ENCODE peak calls at places on chromosomes 3 and 15, in six cellular contexts. Q is hepatocyte, F is cardiac muscle cell, P is lower lobe of right lung, J is RWPE2, A is dorsolateral prefrontal cortex. L is an unnamed sample.

GRCh38 chr15:101124731-101125558 is 126.9 kb downstream of the CHSY1 start:
- DNase-seq in P (no peak), F (no peak), A (no peak), J (no peak), Q (no peak), L (peak; percentile 29)

GRCh38 chr3:139113766-139114165 is 69.1 kb upstream of the PRR23C start:
- DNase-seq in F (no peak), J (no peak), P (no peak), Q (no peak), A (no peak), L (no peak)

GRCh38 chr15:58987036-58987435 is 427 bp upstream of the RNF111 start:
- DNase-seq in J (no peak), P (no peak), F (no peak), Q (peak; percentile 13), A (no peak), L (no peak)

GRCh38 chr15:96070636-96071035 is 259.9 kb upstream of the NR2F2 start:
- DNase-seq in A (peak; percentile 59), F (no peak), P (no peak), J (no peak), Q (no peak), L (peak; percentile 26)

GRCh38 chr3:127464642-127465041 is 125.9 kb downstream of the TPRA1 start:
- DNase-seq in Q (no peak), F (no peak), J (no peak), P (no peak), A (no peak), L (no peak)

GRCh38 chr3:52236424-52236886 is 2.5 kb downstream of the TWF2 start:
- DNase-seq in J (peak; percentile 38), F (no peak), A (no peak), Q (no peak), P (peak; percentile 26), L (no peak)

GRCh38 chr15:55775316-55775715 is 32.4 kb upstream of the PRTG start:
- DNase-seq in P (no peak), F (no peak), A (no peak), Q (peak; percentile 39), J (peak; percentile 79), L (peak; percentile 25)

GRCh38 chr3:192929755-192930491 is 12.3 kb upstream of the MB21D2 start:
- DNase-seq in Q (no peak), A (no peak), J (no peak), F (no peak), P (no peak), L (peak; percentile 39)

GRCh38 chr3:196138927-196139680 is 57.2 kb upstream of the TFRC start:
- DNase-seq in P (peak; percentile 14), J (no peak), A (no peak), Q (peak; percentile 42), F (no peak), L (peak; percentile 75)

GRCh38 chr3:48927928-48928327 is 9.3 kb downstream of the ARIH2 start:
- DNase-seq in J (no peak), Q (no peak), P (no peak), A (no peak), F (no peak), L (peak; percentile 5)

GRCh38 chr15:92149029-92149428 is 244.7 kb upstream of the ST8SIA2 start:
- DNase-seq in P (no peak), A (no peak), J (peak; percentile 6), F (no peak), Q (no peak), L (no peak)

GRCh38 chr15:75849167-75849566 is 5.9 kb downstream of the UBE2Q2 start:
- DNase-seq in Q (no peak), A (no peak), F (no peak), J (no peak), P (no peak), L (no peak)

GRCh38 chr3:114623420-114624046 is 329.7 kb downstream of the TIGIT start:
- DNase-seq in Q (no peak), A (no peak), J (no peak), P (no peak), F (no peak), L (no peak)

GRCh38 chr15:85646538-85647091 is 148.1 kb downstream of the KLHL25 start:
- DNase-seq in J (no peak), P (no peak), F (no peak), Q (no peak), A (no peak), L (peak; percentile 28)

GRCh38 chr15:76584868-76585572 is 248.4 kb downstream of the ISL2 start:
- DNase-seq in A (no peak), Q (no peak), J (no peak), F (no peak), P (no peak), L (no peak)

GRCh38 chr15:74156678-74157411 is 16.7 kb upstream of the ISLR start:
- DNase-seq in J (no peak), P (no peak), Q (no peak), F (peak; percentile 70), A (no peak), L (no peak)

GRCh38 chr15:65189102-65189740 is 4.1 kb upstream of the CLPX start:
- DNase-seq in A (no peak), P (no peak), F (peak; percentile 65), Q (peak; percentile 51), J (no peak), L (peak; percentile 49)

GRCh38 chr15:35289029-35289617 is 204.0 kb upstream of the NANOGP8 start:
- DNase-seq in J (no peak), A (peak; percentile 5), F (peak; percentile 75), Q (peak; percentile 75), P (no peak), L (peak; percentile 64)

GRCh38 chr3:53618524-53618906 is 124.1 kb downstream of the CACNA1D start:
- DNase-seq in J (no peak), Q (no peak), P (no peak), F (no peak), A (no peak), L (no peak)

GRCh38 chr3:138600341-138600740 is 6.3 kb upstream of the CEP70 start:
- DNase-seq in P (peak; percentile 52), F (no peak), A (no peak), Q (no peak), J (no peak), L (no peak)

GRCh38 chr15:70234256-70234965 is 136.7 kb upstream of the TLE3 start:
- DNase-seq in F (no peak), P (no peak), A (no peak), Q (peak; percentile 33), J (peak; percentile 14), L (no peak)

GRCh38 chr3:44090036-44090435 is 151.7 kb upstream of the TOPAZ1 start:
- DNase-seq in F (no peak), A (no peak), J (no peak), Q (no peak), P (no peak), L (no peak)

GRCh38 chr3:41075958-41076357 is 123.3 kb upstream of the CTNNB1 start:
- DNase-seq in P (no peak), A (no peak), Q (peak; percentile 70), F (no peak), J (no peak), L (peak; percentile 60)

GRCh38 chr3:4476507-4476906 is 9.4 kb upstream of the SUMF1 start:
- DNase-seq in A (no peak), Q (no peak), F (no peak), J (no peak), P (no peak), L (no peak)

GRCh38 chr3:98573231-98573728 is 20.1 kb downstream of the CPOX start:
- DNase-seq in J (no peak), F (no peak), Q (peak; percentile 29), P (no peak), A (no peak), L (peak; percentile 47)

GRCh38 chr3:138051946-138052802 is 42.2 kb downstream of the CLDN18 start:
- DNase-seq in J (no peak), F (peak; percentile 79), P (peak; percentile 69), Q (peak; percentile 70), A (peak; percentile 49), L (peak; percentile 55)

GRCh38 chr15:48333553-48333952 is 2.3 kb downstream of the DUT start:
- DNase-seq in Q (no peak), A (no peak), J (no peak), P (no peak), F (no peak), L (no peak)
- H3K4me3 ChIP-seq in Q (no peak overlapping the region), A (no peak overlapping the region), J (peak overlapping the region; percentile 82), P (no peak overlapping the region), F (no peak overlapping the region), L (no peak overlapping the region)

DNA sequence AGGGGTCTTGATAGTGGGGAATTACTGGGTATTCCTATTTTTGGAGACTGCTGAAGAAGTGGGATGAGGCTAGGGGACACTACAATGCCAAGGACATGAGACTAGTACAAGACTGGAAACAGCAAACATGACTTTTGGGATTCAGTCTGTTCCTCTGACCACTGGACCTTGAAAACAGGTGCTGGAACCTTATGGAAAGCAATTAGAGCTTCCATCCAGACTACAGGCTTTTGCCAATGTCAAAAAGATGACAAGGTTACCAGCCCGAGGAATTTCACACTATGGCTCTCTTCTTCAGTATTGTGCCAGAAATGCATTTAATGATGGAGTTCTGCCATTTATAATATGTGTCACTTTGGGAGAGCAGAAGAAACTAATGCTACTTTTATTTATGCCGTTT is 282.6 kb downstream of the GAP43 start:
- DNase-seq in Q (no peak), J (no peak), P (no peak), F (no peak), A (peak; percentile 13), L (no peak)
- H3K27me3 ChIP-seq in Q (no peaks in the 10 kb centered on the region), J (peaks cover 3% of the 10 kb centered on the region), P (no peaks in the 10 kb centered on the region), F (no peaks in the 10 kb centered on the region), A (no peaks in the 10 kb centered on the region), L (no peaks in the 10 kb centered on the region)

DNA sequence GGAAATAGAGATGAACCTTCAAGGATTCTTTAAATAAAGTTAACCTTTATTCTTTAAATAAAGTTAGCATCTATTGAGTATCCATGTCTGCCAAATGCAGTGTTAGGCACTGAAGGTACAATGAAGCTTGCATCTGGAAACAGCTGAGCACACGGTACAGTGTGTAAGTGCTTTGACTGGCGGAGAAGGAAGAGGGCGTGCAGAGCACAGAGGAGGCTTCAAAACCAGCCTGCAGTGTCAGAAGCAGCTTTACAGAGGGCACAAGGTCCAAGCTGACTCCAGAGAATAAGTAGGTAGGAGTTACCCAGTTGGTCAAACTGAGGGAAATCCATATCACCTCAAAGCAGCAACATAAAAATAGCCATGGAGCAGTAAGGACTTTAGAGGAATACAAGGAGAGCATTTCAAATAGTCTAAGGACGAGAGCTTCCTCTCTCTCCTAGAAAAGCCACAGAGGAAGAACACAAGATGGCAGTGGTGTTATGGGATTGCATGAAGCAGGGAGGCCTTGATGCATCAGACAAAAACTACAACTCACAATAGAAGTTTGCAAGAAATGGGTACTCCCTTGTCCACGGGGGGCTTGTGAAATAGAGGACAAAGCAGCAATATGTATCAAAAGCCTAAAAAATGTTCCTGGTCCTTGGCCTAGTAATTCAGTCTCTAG is 60.3 kb upstream of the PPP2R3A start:
- DNase-seq in A (no peak), Q (no peak), J (no peak), P (no peak), F (peak; percentile 28), L (peak; percentile 38)
- TF ChIP-seq CTCF in A (peak; percentile 14), Q (peak; percentile 30), J (peak; percentile 43), P (no peak), F (no peak), L (peak; percentile 32)

DNA sequence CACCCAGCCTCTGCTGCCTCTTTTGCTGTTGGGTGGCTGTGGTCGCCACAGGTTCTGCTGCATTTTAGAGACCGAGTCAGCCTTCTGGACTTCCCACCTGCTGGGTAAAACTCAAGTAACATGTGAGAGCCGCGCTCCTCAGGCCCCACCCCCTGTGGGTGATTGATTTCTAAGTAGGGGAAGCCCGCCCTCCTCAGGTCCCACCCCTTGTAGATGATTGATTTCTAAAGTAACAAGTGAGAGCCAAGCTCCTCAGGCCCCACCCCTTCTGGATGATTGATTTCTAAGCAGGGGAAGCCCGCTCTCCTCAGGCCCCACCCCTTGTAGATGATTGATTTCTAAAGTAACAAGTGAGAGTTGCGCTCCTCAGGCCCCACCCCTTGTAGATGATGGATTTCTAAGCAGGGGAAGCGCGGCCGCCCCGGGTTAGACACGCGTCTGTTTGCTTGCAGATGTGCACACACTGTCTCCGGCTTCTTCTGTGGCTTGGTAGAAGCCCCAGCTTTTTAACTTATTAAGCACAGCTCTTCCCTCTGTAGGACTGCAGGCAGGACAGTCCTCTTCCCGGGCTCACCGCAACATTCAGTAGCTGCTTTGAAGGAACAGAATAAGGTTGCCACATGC is 83.4 kb downstream of the FAM43A start:
- DNase-seq in Q (peak; percentile 97), P (peak; percentile 94), F (peak; percentile 97), J (peak; percentile 89), A (peak; percentile 52), L (peak; percentile 91)
- H3K4me3 ChIP-seq in Q (no peak overlapping the region), P (peak overlapping the region; percentile 48), F (peak overlapping the region; percentile 10), J (peak overlapping the region; percentile 13), A (peak overlapping the region; percentile 70), L (peak overlapping the region; percentile 34)

L was measured in bronchial epithelial cell.